ENCODE peak calls at places on chromosomes 5 and 9, in six cellular contexts. V is bronchial epithelial cell; C is right atrium auricular region; A is ovary; N is stimulated activated effector memory CD8-positive, alpha-beta T cell treated with anti-CD3 and anti-CD28 coated beads, Interleukin-12 subunit alpha, Interleukin-12 subunit beta, amount 100 ng/mL, for 72 hours; H is pons. P is an unnamed sample.

GRCh38 chr9:89455356-89455824 is 42.5 kb downstream of the SEMA4D start:
- DNase-seq in V (no peak), C (no peak), A (no peak), H (no peak), N (no peak), P (no peak)

GRCh38 chr9:131111854-131112311 is 13.5 kb upstream of the NUP214 start:
- DNase-seq in H (peak), C (no peak), N (no peak), A (no peak), V (no peak), P (no peak)

GRCh38 chr5:35136386-35136785 is 88.6 kb upstream of the AGXT2 start:
- DNase-seq in V (peak), N (no peak), H (no peak), C (no peak), A (no peak), P (no peak)

GRCh38 chr5:145937432-145938250 is 1.3 kb downstream of the SH3RF2 start:
- DNase-seq in A (no peak), N (no peak), V (peak), H (no peak), C (no peak), P (no peak)

GRCh38 chr5:148179234-148179824 is 11.0 kb downstream of the SPINK14 start:
- DNase-seq in A (no peak), V (peak), C (no peak), N (no peak), H (peak), P (no peak)

GRCh38 chr5:26894719-26895263 is 143.6 kb downstream of the CDH9 start:
- DNase-seq in N (no peak), H (no peak), A (no peak), C (no peak), V (peak), P (no peak)

GRCh38 chr5:54905942-54906537 is 79.4 kb downstream of the ESM1 start:
- DNase-seq in C (peak), A (peak), V (peak), N (peak), H (peak), P (peak)

GRCh38 chr9:96859461-96860198 is 5.3 kb upstream of the ZNF782 start:
- DNase-seq in A (no peak), C (no peak), V (peak), H (no peak), N (no peak), P (no peak)

GRCh38 chr5:18141260-18141659 is 507.0 kb downstream of the TAF11L14 start:
- DNase-seq in H (no peak), V (no peak), A (no peak), C (no peak), N (no peak), P (no peak)

GRCh38 chr9:33068991-33069390 is 7.5 kb downstream of the SMU1 start:
- DNase-seq in A (no peak), V (no peak), N (no peak), H (no peak), C (no peak), P (no peak)

GRCh38 chr5:172758077-172758835 is 12.7 kb downstream of the DUSP1 start:
- DNase-seq in A (no peak), H (no peak), V (peak), C (no peak), N (no peak), P (no peak)

GRCh38 chr5:14143843-14144585 is 872 bp downstream of the TRIO start:
- DNase-seq in C (peak), A (peak), N (peak), H (no peak), V (no peak), P (no peak)

GRCh38 chr9:114060070-114060469 is 18.0 kb downstream of the AMBP start:
- DNase-seq in H (no peak), C (peak), V (no peak), A (no peak), N (no peak), P (no peak)

GRCh38 chr9:89593776-89594427 is 10.9 kb upstream of the GADD45G start:
- DNase-seq in H (no peak), N (peak), C (peak), V (peak), A (no peak), P (peak)

GRCh38 chr5:172688735-172689572 is 47.9 kb downstream of the NEURL1B start:
- DNase-seq in V (peak), C (no peak), H (no peak), A (peak), N (no peak), P (no peak)

GRCh38 chr9:114278356-114278755 is 44.5 kb upstream of the ORM1 start:
- DNase-seq in C (no peak), A (no peak), N (no peak), V (no peak), H (no peak), P (no peak)

GRCh38 chr5:37189355-37189754 is 59.8 kb downstream of the CPLANE1 start:
- DNase-seq in H (no peak), C (no peak), N (no peak), A (no peak), V (no peak), P (no peak)

GRCh38 chr5:79025054-79025465 is 40.0 kb upstream of the ARSB start:
- DNase-seq in H (peak), C (no peak), V (peak), N (peak), A (peak), P (no peak)

GRCh38 chr9:19660019-19660418 is 128.8 kb downstream of the SLC24A2 start:
- DNase-seq in V (peak), A (no peak), N (no peak), C (no peak), H (no peak), P (no peak)

GRCh38 chr5:82858453-82859043 is 218.6 kb downstream of the TMEM167A start:
- DNase-seq in N (no peak), A (no peak), H (peak), C (no peak), V (no peak), P (no peak)

GRCh38 chr9:123390337-123391135 is 34.5 kb downstream of the CRB2 start:
- DNase-seq in C (no peak), N (no peak), A (no peak), V (no peak), H (no peak), P (no peak)

GRCh38 chr9:115022760-115023434 is 92.5 kb upstream of the TNFSF8 start:
- DNase-seq in V (no peak), C (no peak), A (no peak), H (no peak), N (no peak), P (no peak)

GRCh38 chr9:109779711-109780452 is at the start of gene PALM2AKAP2:
- DNase-seq in H (no peak), V (peak), A (peak), C (no peak), N (no peak), P (peak)

GRCh38 chr9:107704791-107705190 is 215.2 kb upstream of the KLF4 start:
- DNase-seq in C (no peak), A (no peak), H (no peak), N (no peak), V (no peak), P (no peak)

GRCh38 chr9:17148324-17148723 is 13.5 kb downstream of the CNTLN start:
- DNase-seq in V (no peak), N (no peak), H (no peak), C (no peak), A (no peak), P (no peak)

GRCh38 chr5:173451651-173452050 is 123.4 kb upstream of the STC2 start:
- DNase-seq in N (no peak), H (no peak), A (no peak), C (no peak), V (no peak), P (no peak)

GRCh38 chr5:2353211-2353610 is 398.3 kb downstream of the IRX2 start:
- DNase-seq in N (no peak), H (no peak), V (no peak), C (no peak), A (no peak), P (peak)

GRCh38 chr9:2362170-2362569 is 259.4 kb upstream of the VLDLR start:
- DNase-seq in H (no peak), C (no peak), A (no peak), N (no peak), V (peak), P (no peak)

GRCh38 chr9:128912270-128912853 is 8.4 kb upstream of the PHYHD1 start:
- DNase-seq in C (no peak), N (no peak), A (no peak), V (peak), H (no peak), P (no peak)

GRCh38 chr9:69331444-69331843 is 6.4 kb downstream of the ENTREP1 start:
- DNase-seq in A (no peak), V (peak), C (no peak), H (no peak), N (no peak), P (no peak)

GRCh38 chr9:81430727-81431126 is 258.6 kb downstream of the TLE1 start:
- DNase-seq in C (no peak), A (no peak), V (no peak), H (no peak), N (no peak), P (no peak)

GRCh38 chr9:136827794-136828473 is 14.3 kb upstream of the AJM1 start:
- DNase-seq in H (no peak), A (no peak), V (no peak), C (no peak), N (no peak), P (no peak)

GRCh38 chr5:73858054-73858453 is 232.1 kb downstream of the ARHGEF28 start:
- DNase-seq in C (no peak), V (no peak), H (no peak), N (no peak), A (no peak), P (no peak)

GRCh38 chr5:137073192-137073591 is 425.9 kb downstream of the SPOCK1 start:
- DNase-seq in H (no peak), A (no peak), V (peak), C (peak), N (no peak), P (no peak)

GRCh38 chr5:139843991-139844390 is 48.4 kb downstream of the PSD2 start:
- DNase-seq in H (no peak), V (no peak), C (no peak), A (no peak), N (no peak), P (no peak)

GRCh38 chr9:91428431-91428830 is 4.8 kb upstream of the NFIL3 start:
- DNase-seq in V (no peak), A (no peak), C (no peak), N (no peak), H (no peak), P (no peak)

P was measured in esophagus muscularis mucosa.